ENCODE peak calls at places on chromosomes 3 and 15, in four cellular contexts. One of them, this sample, is unnamed.

GRCh38 chr15:57259511-57260143 is 116.7 kb upstream of the CGNL1 start:
- DNase-seq in pancreas: no peak
- DNase-seq in Panc1: no peak
- DNase-seq in WERI-Rb-1: no peak
- DNase-seq in this sample: peak; percentile 38

GRCh38 chr15:100873029-100873677 is 6.5 kb upstream of the ALDH1A3 start:
- DNase-seq in pancreas: peak; percentile 81
- DNase-seq in Panc1: peak; percentile 80
- DNase-seq in WERI-Rb-1: peak; percentile 76
- DNase-seq in this sample: peak; percentile 64

GRCh38 chr3:139533781-139534443 is 5.6 kb downstream of the RBP1 start:
- DNase-seq in pancreas: peak; percentile 70
- DNase-seq in Panc1: no peak
- DNase-seq in WERI-Rb-1: peak; percentile 91
- DNase-seq in this sample: peak; percentile 62

GRCh38 chr3:25665646-25666136 is 984 bp upstream of the TOP2B start:
- DNase-seq in pancreas: no peak
- DNase-seq in Panc1: no peak
- DNase-seq in WERI-Rb-1: no peak
- DNase-seq in this sample: no peak

GRCh38 chr3:14537590-14538450 is 2.3 kb downstream of the GRIP2 start:
- DNase-seq in pancreas: no peak
- DNase-seq in Panc1: no peak
- DNase-seq in WERI-Rb-1: peak; percentile 57
- DNase-seq in this sample: no peak

GRCh38 chr3:184155644-184156521 is 706 bp downstream of the DVL3 start:
- DNase-seq in pancreas: no peak
- DNase-seq in Panc1: no peak
- DNase-seq in WERI-Rb-1: peak; percentile 33
- DNase-seq in this sample: peak; percentile 30

GRCh38 chr3:76566211-76566534 is 473.7 kb upstream of the ROBO2 start:
- DNase-seq in pancreas: no peak
- DNase-seq in Panc1: no peak
- DNase-seq in WERI-Rb-1: no peak
- DNase-seq in this sample: no peak

GRCh38 chr3:46724360-46724890 is 6.8 kb upstream of the PRSS50 start:
- DNase-seq in pancreas: no peak
- DNase-seq in Panc1: no peak
- DNase-seq in WERI-Rb-1: no peak
- DNase-seq in this sample: no peak

GRCh38 chr15:47663106-47663505 is 54.2 kb upstream of the SEMA6D start:
- DNase-seq in pancreas: no peak
- DNase-seq in Panc1: no peak
- DNase-seq in WERI-Rb-1: no peak
- DNase-seq in this sample: no peak

GRCh38 chr3:90241481-90241880 is 1134.1 kb downstream of the EPHA3 start:
- DNase-seq in pancreas: no peak
- DNase-seq in Panc1: no peak
- DNase-seq in WERI-Rb-1: no peak
- DNase-seq in this sample: no peak
- TF ChIP-seq CTCF in pancreas: no peak
- TF ChIP-seq CTCF in Panc1: no peak
- TF ChIP-seq CTCF in WERI-Rb-1: no peak
- TF ChIP-seq CTCF in this sample: no peak

DNA sequence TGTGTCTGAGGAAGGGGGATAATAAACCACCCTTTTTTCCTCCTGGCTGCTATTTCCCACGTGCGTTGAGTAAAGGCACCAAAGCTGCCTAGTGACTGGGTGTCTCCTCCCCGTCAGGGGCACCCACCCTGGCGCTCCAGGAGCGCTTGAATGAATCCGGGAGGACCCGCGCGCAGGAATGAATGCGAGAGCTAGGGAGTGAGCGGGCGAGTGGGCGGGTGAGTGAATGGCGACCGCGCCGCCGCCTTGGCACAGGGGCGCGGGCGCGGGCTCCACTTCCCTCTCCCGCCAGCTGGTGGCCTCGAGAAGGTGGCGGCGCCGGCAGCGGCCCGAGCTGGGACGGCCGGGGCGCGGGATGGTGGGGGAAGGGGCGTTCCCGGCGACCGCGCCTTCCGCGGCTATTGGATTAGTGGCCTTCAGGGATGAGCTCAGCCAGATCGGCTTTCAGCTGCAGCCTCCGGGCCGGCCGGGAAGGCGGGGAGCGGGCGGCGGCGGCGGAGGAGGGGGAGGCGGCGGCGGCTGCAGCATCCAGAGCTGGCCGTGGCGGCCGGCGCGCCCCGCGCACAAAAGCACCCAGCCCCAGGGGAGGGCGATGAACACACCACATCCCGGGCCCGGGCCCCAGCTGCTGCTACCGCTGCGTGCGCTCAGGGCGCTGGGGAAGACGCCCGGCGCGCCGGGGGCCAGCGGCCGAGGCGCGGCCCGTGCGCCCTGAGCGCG is at the start of gene SPSB4:
- DNase-seq in pancreas: peak; percentile 90
- DNase-seq in Panc1: no peak
- DNase-seq in WERI-Rb-1: peak; percentile 94
- DNase-seq in this sample: peak; percentile 92
- TF ChIP-seq CTCF in pancreas: no peak
- TF ChIP-seq CTCF in Panc1: peak; percentile 32
- TF ChIP-seq CTCF in WERI-Rb-1: peak; percentile 54
- TF ChIP-seq CTCF in this sample: peak; percentile 51

DNA sequence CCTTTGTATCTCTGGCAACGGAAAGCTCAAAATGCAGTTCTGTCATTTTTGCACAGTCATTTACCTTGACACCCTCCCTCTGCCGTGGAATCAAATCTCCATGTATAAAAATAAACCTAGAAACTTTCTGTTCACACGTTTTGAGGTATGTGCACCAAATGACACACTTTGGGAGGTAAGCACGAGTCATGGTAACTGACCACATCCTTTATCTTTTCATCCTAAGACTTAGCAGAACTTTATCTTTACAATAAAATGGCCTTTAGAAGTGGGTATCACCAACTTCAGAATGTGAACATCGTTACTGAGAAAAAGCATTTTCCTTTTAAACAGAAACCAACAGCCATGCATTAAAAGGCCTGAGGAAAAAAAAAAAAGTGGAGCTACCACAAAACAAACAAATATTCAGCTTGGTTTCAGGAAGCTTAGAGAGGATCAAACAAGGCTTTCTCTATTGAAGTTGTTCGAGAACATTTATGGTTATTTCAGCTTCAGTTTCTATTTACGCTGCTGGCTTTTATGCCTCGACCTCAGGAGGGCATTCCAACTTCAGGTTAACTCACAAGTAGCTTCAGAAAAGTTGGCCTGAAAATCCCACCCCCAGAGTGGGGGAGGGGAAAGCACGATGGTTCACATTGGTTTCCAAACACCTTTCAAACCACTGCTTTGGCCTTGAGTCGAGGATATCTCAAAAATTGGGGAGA is 171.1 kb upstream of the ICE2 start:
- DNase-seq in pancreas: no peak
- DNase-seq in Panc1: no peak
- DNase-seq in WERI-Rb-1: no peak
- DNase-seq in this sample: no peak
- TF ChIP-seq CTCF in pancreas: no peak
- TF ChIP-seq CTCF in Panc1: no peak
- TF ChIP-seq CTCF in WERI-Rb-1: no peak
- TF ChIP-seq CTCF in this sample: no peak

GRCh38 chr3:147393261-147393964 is 12.9 kb downstream of the ZIC4 start:
- DNase-seq in pancreas: no peak
- DNase-seq in Panc1: no peak
- DNase-seq in WERI-Rb-1: peak; percentile 91
- DNase-seq in this sample: peak; percentile 66
- TF ChIP-seq CTCF in pancreas: no peak
- TF ChIP-seq CTCF in Panc1: no peak
- TF ChIP-seq CTCF in WERI-Rb-1: peak; percentile 41
- TF ChIP-seq CTCF in this sample: no peak

DNA sequence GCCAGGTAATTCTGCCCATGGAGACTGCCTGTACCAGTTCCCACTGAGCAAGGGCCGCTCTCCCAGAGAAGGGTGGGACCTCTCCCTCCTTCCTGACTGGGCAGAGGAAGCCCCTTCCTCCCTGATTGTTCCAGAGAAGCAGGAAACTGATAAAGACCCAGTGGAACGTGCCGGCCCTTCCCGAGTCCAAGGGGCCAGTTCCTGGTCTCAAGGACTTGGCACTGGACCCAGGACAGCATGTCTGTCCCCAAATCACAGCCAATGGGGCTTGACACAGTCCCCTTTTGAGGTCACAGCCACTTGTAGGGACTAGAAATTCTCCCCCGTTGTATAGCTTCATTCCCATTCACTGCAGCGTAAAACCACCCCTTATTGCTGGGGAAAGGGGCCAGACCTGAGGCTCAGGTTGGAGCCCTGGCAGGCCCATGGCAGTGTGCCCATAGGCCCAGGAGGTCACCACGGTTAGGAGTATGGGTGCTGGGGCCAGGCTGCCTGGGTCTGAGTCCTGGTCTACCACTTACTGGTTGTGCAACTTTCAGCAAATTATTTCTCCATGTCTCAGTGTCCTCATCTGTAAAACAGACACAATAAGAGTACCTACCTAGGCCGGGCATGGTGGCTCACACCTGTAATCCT is 18.1 kb downstream of the CSRNP1 start:
- DNase-seq in pancreas: no peak
- DNase-seq in Panc1: no peak
- DNase-seq in WERI-Rb-1: no peak
- DNase-seq in this sample: no peak
- TF ChIP-seq CTCF in pancreas: no peak
- TF ChIP-seq CTCF in Panc1: no peak
- TF ChIP-seq CTCF in WERI-Rb-1: no peak
- TF ChIP-seq CTCF in this sample: no peak

GRCh38 chr15:60788514-60789091 is 309.7 kb upstream of the ICE2 start:
- DNase-seq in pancreas: no peak
- DNase-seq in Panc1: no peak
- DNase-seq in WERI-Rb-1: no peak
- DNase-seq in this sample: no peak
- TF ChIP-seq CTCF in pancreas: no peak
- TF ChIP-seq CTCF in Panc1: no peak
- TF ChIP-seq CTCF in WERI-Rb-1: no peak
- TF ChIP-seq CTCF in this sample: no peak

GRCh38 chr15:70127288-70127746 is 29.6 kb upstream of the TLE3 start:
- DNase-seq in pancreas: peak; percentile 34
- DNase-seq in Panc1: no peak
- DNase-seq in WERI-Rb-1: no peak
- DNase-seq in this sample: no peak

GRCh38 chr15:70126382-70126781 is 28.7 kb upstream of the TLE3 start:
- DNase-seq in pancreas: no peak
- DNase-seq in Panc1: no peak
- DNase-seq in WERI-Rb-1: no peak
- DNase-seq in this sample: no peak

GRCh38 chr15:70127797-70128756 is 30.4 kb upstream of the TLE3 start:
- DNase-seq in pancreas: no peak
- DNase-seq in Panc1: no peak
- DNase-seq in WERI-Rb-1: no peak
- DNase-seq in this sample: no peak

GRCh38 chr15:70125605-70126004 is 27.9 kb upstream of the TLE3 start:
- DNase-seq in pancreas: no peak
- DNase-seq in Panc1: no peak
- DNase-seq in WERI-Rb-1: no peak
- DNase-seq in this sample: no peak

DNA sequence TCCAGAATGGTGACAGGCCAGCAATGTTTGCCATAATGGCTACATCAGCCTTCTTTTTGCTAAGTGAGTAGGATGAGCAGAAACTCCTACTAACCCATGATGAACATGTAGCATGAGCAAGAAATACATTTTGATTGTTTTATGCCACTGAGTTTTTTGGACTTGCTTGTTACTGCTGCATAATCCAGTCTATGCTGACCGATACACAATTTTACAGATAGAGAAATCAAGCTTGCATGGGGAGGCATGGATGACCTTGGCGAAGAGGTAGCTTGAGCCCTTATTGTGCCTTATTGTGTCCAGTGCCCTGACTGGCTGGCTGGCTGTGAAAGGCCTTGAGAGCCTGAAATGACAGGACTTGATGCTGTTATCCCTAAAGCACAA is 31.0 kb upstream of the TLE3 start:
- DNase-seq in pancreas: no peak
- DNase-seq in Panc1: no peak
- DNase-seq in WERI-Rb-1: no peak
- DNase-seq in this sample: no peak
- TF ChIP-seq CTCF in pancreas: no peak
- TF ChIP-seq CTCF in Panc1: no peak
- TF ChIP-seq CTCF in WERI-Rb-1: no peak
- TF ChIP-seq CTCF in this sample: no peak